ENCODE peak calls at places on chromosomes 13 and 19, in seven cellular contexts. E, V, A, Z, Q, B and D are unnamed samples.

GRCh38 chr19:48424694-48425219 is 21.0 kb upstream of the GRWD1 start:
- DNase-seq in E (no peak), V (no peak), A (no peak), Z (peak; percentile 35), Q (no peak), B (peak; percentile 32), D (peak; percentile 52)

GRCh38 chr19:42023121-42023942 is 29.3 kb upstream of the ATP1A3 start:
- DNase-seq in E (no peak), V (no peak), A (peak; percentile 69), Z (peak; percentile 55), Q (no peak), B (peak; percentile 8), D (no peak)

GRCh38 chr13:65656740-65657329 is 1573.3 kb downstream of the PCDH9 start:
- DNase-seq in E (peak; percentile 19), V (no peak), A (no peak), Z (no peak), Q (no peak), B (peak; percentile 14), D (peak; percentile 11)

GRCh38 chr19:17741456-17741855 is 9.8 kb upstream of the FCHO1 start:
- DNase-seq in E (no peak), V (no peak), A (no peak), Z (no peak), Q (no peak), B (no peak), D (no peak)

GRCh38 chr13:49584771-49585182 is 581 bp downstream of the RCBTB1 start:
- DNase-seq in E (peak; percentile 43), V (no peak), A (no peak), Z (peak; percentile 10), Q (no peak), B (peak; percentile 17), D (no peak)

GRCh38 chr19:19821366-19822147 is at the start of gene ZNF506:
- DNase-seq in E (peak; percentile 97), V (peak; percentile 98), A (peak; percentile 97), Z (peak; percentile 99), Q (peak; percentile 88), B (peak; percentile 97), D (peak; percentile 72)

GRCh38 chr19:872266-872951 is 12.9 kb downstream of the CFD start:
- DNase-seq in E (no peak), V (peak; percentile 89), A (peak; percentile 74), Z (peak; percentile 94), Q (peak; percentile 65), B (no peak), D (no peak)

GRCh38 chr13:98792784-98793183 is 40.3 kb upstream of the SLC15A1 start:
- DNase-seq in E (no peak), V (no peak), A (no peak), Z (no peak), Q (no peak), B (no peak), D (no peak)

GRCh38 chr19:6930190-6930589 is 42.8 kb downstream of the ADGRE1 start:
- DNase-seq in E (no peak), V (no peak), A (no peak), Z (no peak), Q (no peak), B (no peak), D (no peak)

GRCh38 chr13:51781246-51782022 is 22.5 kb downstream of the DHRS12 start:
- DNase-seq in E (no peak), V (no peak), A (no peak), Z (peak; percentile 60), Q (no peak), B (peak; percentile 42), D (no peak)

GRCh38 chr13:106851251-106851650 is 283.3 kb upstream of the ARGLU1 start:
- DNase-seq in E (no peak), V (no peak), A (no peak), Z (no peak), Q (no peak), B (no peak), D (peak; percentile 3)

GRCh38 chr13:44237276-44237767 is 136.3 kb upstream of the SERP2 start:
- DNase-seq in E (peak; percentile 80), V (no peak), A (no peak), Z (peak; percentile 46), Q (no peak), B (no peak), D (peak; percentile 7)

GRCh38 chr13:77093735-77094134 is 66.8 kb upstream of the FBXL3 start:
- DNase-seq in E (no peak), V (no peak), A (no peak), Z (no peak), Q (no peak), B (no peak), D (no peak)

GRCh38 chr19:55483681-55484361 is 1.2 kb upstream of the NAT14 start:
- DNase-seq in E (no peak), V (no peak), A (no peak), Z (no peak), Q (no peak), B (no peak), D (no peak)